ENCODE peak calls at places on chromosomes 6 and 20, in eight cellular contexts. U is A172, G is NT2/D1, K is fibroblast of the conjunctiva, R is epithelial cell of esophagus, A is NCI-H1092, X is Daoy, Z is left cardiac atrium. N is an unnamed sample.

GRCh38 chr20:51650685-51651134 is 108.2 kb upstream of the NFATC2 start:
- DNase-seq in G (no peak), U (no peak), Z (no peak), K (no peak), A (no peak), R (peak; percentile 75), X (peak; percentile 35), N (no peak)

GRCh38 chr20:8812818-8813217 is 256.1 kb upstream of the PLCB4 start:
- DNase-seq in R (no peak), G (peak; percentile 46), X (peak; percentile 4), Z (peak; percentile 24), K (no peak), U (no peak), A (no peak), N (no peak)

GRCh38 chr6:150528648-150529285 is 70.9 kb upstream of the PLEKHG1 start:
- DNase-seq in X (peak; percentile 94), Z (peak; percentile 64), R (no peak), U (peak; percentile 74), G (peak; percentile 39), A (no peak), K (peak; percentile 6), N (no peak)

GRCh38 chr6:44217332-44218143 is 812 bp downstream of the MYMX start:
- DNase-seq in R (peak; percentile 70), G (no peak), X (peak; percentile 58), A (peak; percentile 49), U (no peak), K (no peak), Z (peak; percentile 59), N (peak; percentile 85)

GRCh38 chr6:80523531-80523970 is 417.1 kb downstream of the BCKDHB start:
- DNase-seq in G (peak; percentile 28), Z (peak; percentile 21), X (no peak), U (no peak), A (no peak), R (peak; percentile 21), K (no peak), N (peak; percentile 67)

GRCh38 chr6:71502210-71502609 is 213.6 kb downstream of the OGFRL1 start:
- DNase-seq in G (no peak), Z (no peak), U (no peak), X (no peak), K (no peak), R (no peak), A (no peak), N (no peak)

GRCh38 chr6:122109075-122109474 is 290.4 kb upstream of the HSF2 start:
- DNase-seq in A (no peak), G (no peak), X (no peak), K (no peak), Z (no peak), R (no peak), U (no peak), N (no peak)

GRCh38 chr20:3696745-3697587 is 15.2 kb upstream of the ADAM33 start:
- DNase-seq in K (no peak), Z (no peak), U (no peak), A (no peak), X (no peak), G (no peak), R (no peak), N (no peak)

GRCh38 chr6:167588181-167588919 is 238.4 kb upstream of the AFDN start:
- DNase-seq in U (no peak), K (no peak), X (peak; percentile 19), Z (no peak), G (no peak), R (no peak), A (no peak), N (no peak)

GRCh38 chr6:38715016-38715809 is at the start of gene DNAH8:
- DNase-seq in G (no peak), K (no peak), X (no peak), Z (no peak), A (no peak), U (no peak), R (no peak), N (no peak)

GRCh38 chr20:61804896-61805295 is 260.8 kb downstream of the TAF4 start:
- DNase-seq in G (no peak), R (no peak), K (no peak), A (no peak), Z (no peak), X (peak; percentile 50), U (peak; percentile 48), N (no peak)

GRCh38 chr6:149052350-149053106 is 265.0 kb upstream of the TAB2 start:
- DNase-seq in K (no peak), A (no peak), Z (no peak), G (no peak), R (peak; percentile 30), X (no peak), U (no peak), N (no peak)

GRCh38 chr6:145848555-145848954 is 34.0 kb upstream of the FBXO30 start:
- DNase-seq in K (no peak), U (no peak), R (no peak), A (no peak), X (no peak), Z (no peak), G (no peak), N (no peak)

GRCh38 chr20:1702288-1702687 is 44.7 kb upstream of the SIRPG start:
- DNase-seq in U (no peak), Z (no peak), R (no peak), A (no peak), K (no peak), G (no peak), X (no peak), N (no peak)

GRCh38 chr6:46948699-46949098 is 27.0 kb upstream of the ADGRF5 start:
- DNase-seq in K (no peak), A (no peak), R (no peak), G (no peak), Z (peak; percentile 51), U (no peak), X (no peak), N (no peak)

GRCh38 chr6:109257494-109257893 is 124.8 kb downstream of the CD164 start:
- DNase-seq in X (no peak), G (no peak), U (no peak), K (no peak), R (no peak), A (no peak), Z (no peak), N (no peak)

GRCh38 chr6:157073596-157073995 is 249.7 kb downstream of the TMEM242 start:
- DNase-seq in X (no peak), R (no peak), K (no peak), G (no peak), Z (no peak), A (no peak), U (no peak), N (no peak)

GRCh38 chr6:150775400-150775799 is 90.1 kb upstream of the MTHFD1L start:
- DNase-seq in U (no peak), G (no peak), Z (no peak), A (no peak), X (no peak), K (no peak), R (no peak), N (no peak)

GRCh38 chr6:142624978-142625715 is 319.8 kb downstream of the HIVEP2 start:
- DNase-seq in K (no peak), X (no peak), Z (no peak), G (no peak), R (peak; percentile 69), U (no peak), A (no peak), N (no peak)

GRCh38 chr6:100617633-100618348 is 153.1 kb upstream of the SIM1 start:
- DNase-seq in K (no peak), R (peak; percentile 90), U (peak; percentile 14), Z (no peak), X (no peak), G (no peak), A (no peak), N (no peak)

GRCh38 chr20:14470231-14470894 is 133.0 kb upstream of the FLRT3 start:
- DNase-seq in R (no peak), X (no peak), U (no peak), G (no peak), A (no peak), Z (no peak), K (no peak), N (no peak)

GRCh38 chr6:35343092-35343834 is 905 bp downstream of the PPARD start:
- DNase-seq in U (no peak), A (no peak), G (no peak), R (no peak), K (no peak), Z (peak; percentile 80), X (no peak), N (peak; percentile 73)

GRCh38 chr6:33073431-33073871 is at the start of gene HLA-DPA1:
- DNase-seq in U (no peak), Z (no peak), K (no peak), G (no peak), R (peak; percentile 39), X (peak; percentile 41), A (no peak), N (no peak)

GRCh38 chr6:30646450-30647038 is 389 bp upstream of the C6orf136 start:
- DNase-seq in K (no peak), R (no peak), X (no peak), Z (peak; percentile 96), G (no peak), U (no peak), A (no peak), N (peak; percentile 97)

N was measured in Right ventricle myocardium inferior.